ENCODE peak calls at places on chromosomes 3 and 15, in eight cellular contexts. One of them, this sample, is unnamed.
A peak's percentile ranks its signal among the peaks of the same experiment; 100 is the strongest.

GRCh38 chr15:68387288-68388143 is 44.4 kb downstream of the ITGA11 start:
- DNase-seq in fibroblast of lung: no peak
- DNase-seq in AG04449: no peak
- DNase-seq in progenitor cell of endocrine pancreas: no peak
- DNase-seq in adrenal gland: no peak
- DNase-seq in epithelial cell of esophagus: no peak
- DNase-seq in transverse colon: no peak
- DNase-seq in GM12865: no peak
- DNase-seq in this sample: no peak

GRCh38 chr15:99426431-99427105 is 139.2 kb upstream of the MEF2A start:
- DNase-seq in fibroblast of lung: no peak
- DNase-seq in AG04449: no peak
- DNase-seq in progenitor cell of endocrine pancreas: no peak
- DNase-seq in adrenal gland: peak; percentile 7
- DNase-seq in epithelial cell of esophagus: no peak
- DNase-seq in transverse colon: peak; percentile 52
- DNase-seq in GM12865: no peak
- DNase-seq in this sample: no peak

GRCh38 chr15:78304487-78305413 is 5.3 kb upstream of the SKIC8 start:
- DNase-seq in fibroblast of lung: no peak
- DNase-seq in AG04449: no peak
- DNase-seq in progenitor cell of endocrine pancreas: no peak
- DNase-seq in adrenal gland: no peak
- DNase-seq in epithelial cell of esophagus: no peak
- DNase-seq in transverse colon: no peak
- DNase-seq in GM12865: no peak
- DNase-seq in this sample: no peak

GRCh38 chr15:99978426-99978825 is 245.2 kb upstream of the LYSMD4 start:
- DNase-seq in fibroblast of lung: no peak
- DNase-seq in AG04449: no peak
- DNase-seq in progenitor cell of endocrine pancreas: no peak
- DNase-seq in adrenal gland: no peak
- DNase-seq in epithelial cell of esophagus: no peak
- DNase-seq in transverse colon: no peak
- DNase-seq in GM12865: no peak
- DNase-seq in this sample: no peak

GRCh38 chr3:110598847-110599490 is 472.6 kb upstream of the NECTIN3 start:
- DNase-seq in fibroblast of lung: peak; percentile 6
- DNase-seq in AG04449: no peak
- DNase-seq in progenitor cell of endocrine pancreas: no peak
- DNase-seq in adrenal gland: no peak
- DNase-seq in epithelial cell of esophagus: no peak
- DNase-seq in transverse colon: no peak
- DNase-seq in GM12865: no peak
- DNase-seq in this sample: no peak

GRCh38 chr15:35450492-35450891 is 95.5 kb downstream of the DPH6 start:
- DNase-seq in fibroblast of lung: peak; percentile 56
- DNase-seq in AG04449: peak; percentile 59
- DNase-seq in progenitor cell of endocrine pancreas: no peak
- DNase-seq in adrenal gland: peak; percentile 25
- DNase-seq in epithelial cell of esophagus: peak; percentile 88
- DNase-seq in transverse colon: no peak
- DNase-seq in GM12865: no peak
- DNase-seq in this sample: peak; percentile 29

GRCh38 chr3:58529516-58530353 is 7.3 kb downstream of the ACOX2 start:
- DNase-seq in fibroblast of lung: no peak
- DNase-seq in AG04449: no peak
- DNase-seq in progenitor cell of endocrine pancreas: peak; percentile 29
- DNase-seq in adrenal gland: no peak
- DNase-seq in epithelial cell of esophagus: no peak
- DNase-seq in transverse colon: no peak
- DNase-seq in GM12865: peak; percentile 30
- DNase-seq in this sample: no peak

GRCh38 chr3:52121813-52122212 is 32.4 kb downstream of the POC1A start:
- DNase-seq in fibroblast of lung: no peak
- DNase-seq in AG04449: no peak
- DNase-seq in progenitor cell of endocrine pancreas: no peak
- DNase-seq in adrenal gland: no peak
- DNase-seq in epithelial cell of esophagus: no peak
- DNase-seq in transverse colon: no peak
- DNase-seq in GM12865: peak; percentile 22
- DNase-seq in this sample: no peak

GRCh38 chr3:69294014-69294771 is 91.7 kb downstream of the FRMD4B start:
- DNase-seq in fibroblast of lung: peak; percentile 56
- DNase-seq in AG04449: peak; percentile 53
- DNase-seq in progenitor cell of endocrine pancreas: no peak
- DNase-seq in adrenal gland: no peak
- DNase-seq in epithelial cell of esophagus: peak; percentile 99
- DNase-seq in transverse colon: no peak
- DNase-seq in GM12865: peak; percentile 70
- DNase-seq in this sample: no peak

GRCh38 chr3:882526-882925 is 210.3 kb upstream of the CNTN6 start:
- DNase-seq in fibroblast of lung: no peak
- DNase-seq in AG04449: no peak
- DNase-seq in progenitor cell of endocrine pancreas: no peak
- DNase-seq in adrenal gland: no peak
- DNase-seq in epithelial cell of esophagus: peak; percentile 49
- DNase-seq in transverse colon: no peak
- DNase-seq in GM12865: no peak
- DNase-seq in this sample: no peak

GRCh38 chr3:175432338-175433025 is 573.3 kb downstream of the NAALADL2 start:
- DNase-seq in fibroblast of lung: peak; percentile 53
- DNase-seq in AG04449: no peak
- DNase-seq in progenitor cell of endocrine pancreas: no peak
- DNase-seq in adrenal gland: no peak
- DNase-seq in epithelial cell of esophagus: peak; percentile 49
- DNase-seq in transverse colon: no peak
- DNase-seq in GM12865: no peak
- DNase-seq in this sample: peak; percentile 39

GRCh38 chr15:92068121-92068520 is 214.6 kb downstream of the SLCO3A1 start:
- DNase-seq in fibroblast of lung: no peak
- DNase-seq in AG04449: no peak
- DNase-seq in progenitor cell of endocrine pancreas: no peak
- DNase-seq in adrenal gland: no peak
- DNase-seq in epithelial cell of esophagus: no peak
- DNase-seq in transverse colon: no peak
- DNase-seq in GM12865: peak; percentile 18
- DNase-seq in this sample: no peak

GRCh38 chr3:78604328-78604727 is 1163.5 kb downstream of the ROBO1 start:
- DNase-seq in fibroblast of lung: peak; percentile 85
- DNase-seq in AG04449: peak; percentile 33
- DNase-seq in progenitor cell of endocrine pancreas: no peak
- DNase-seq in adrenal gland: no peak
- DNase-seq in epithelial cell of esophagus: peak; percentile 61
- DNase-seq in transverse colon: no peak
- DNase-seq in GM12865: no peak
- DNase-seq in this sample: peak; percentile 23

GRCh38 chr3:31943041-31943440 is 38.0 kb downstream of the OSBPL10 start:
- DNase-seq in fibroblast of lung: no peak
- DNase-seq in AG04449: no peak
- DNase-seq in progenitor cell of endocrine pancreas: no peak
- DNase-seq in adrenal gland: no peak
- DNase-seq in epithelial cell of esophagus: peak; percentile 35
- DNase-seq in transverse colon: no peak
- DNase-seq in GM12865: no peak
- DNase-seq in this sample: no peak

GRCh38 chr3:127373701-127374625 is 86.1 kb upstream of the PRR20G start:
- DNase-seq in fibroblast of lung: no peak
- DNase-seq in AG04449: no peak
- DNase-seq in progenitor cell of endocrine pancreas: no peak
- DNase-seq in adrenal gland: no peak
- DNase-seq in epithelial cell of esophagus: no peak
- DNase-seq in transverse colon: peak; percentile 20
- DNase-seq in GM12865: peak; percentile 31
- DNase-seq in this sample: no peak

GRCh38 chr3:169348276-169348675 is 315.2 kb downstream of the MECOM start:
- DNase-seq in fibroblast of lung: no peak
- DNase-seq in AG04449: no peak
- DNase-seq in progenitor cell of endocrine pancreas: no peak
- DNase-seq in adrenal gland: no peak
- DNase-seq in epithelial cell of esophagus: peak; percentile 54
- DNase-seq in transverse colon: no peak
- DNase-seq in GM12865: no peak
- DNase-seq in this sample: no peak

GRCh38 chr15:67009576-67010569 is 55.5 kb upstream of the SMAD3 start:
- DNase-seq in fibroblast of lung: no peak
- DNase-seq in AG04449: no peak
- DNase-seq in progenitor cell of endocrine pancreas: no peak
- DNase-seq in adrenal gland: no peak
- DNase-seq in epithelial cell of esophagus: peak; percentile 51
- DNase-seq in transverse colon: no peak
- DNase-seq in GM12865: peak; percentile 57
- DNase-seq in this sample: no peak

GRCh38 chr3:50607271-50608091 is 4.1 kb downstream of the CISH start:
- DNase-seq in fibroblast of lung: no peak
- DNase-seq in AG04449: no peak
- DNase-seq in progenitor cell of endocrine pancreas: no peak
- DNase-seq in adrenal gland: no peak
- DNase-seq in epithelial cell of esophagus: no peak
- DNase-seq in transverse colon: no peak
- DNase-seq in GM12865: no peak
- DNase-seq in this sample: no peak

GRCh38 chr3:8660271-8660731 is 15.7 kb upstream of the SSUH2 start:
- DNase-seq in fibroblast of lung: peak; percentile 72
- DNase-seq in AG04449: peak; percentile 70
- DNase-seq in progenitor cell of endocrine pancreas: no peak
- DNase-seq in adrenal gland: no peak
- DNase-seq in epithelial cell of esophagus: no peak
- DNase-seq in transverse colon: no peak
- DNase-seq in GM12865: no peak
- DNase-seq in this sample: no peak

DNA sequence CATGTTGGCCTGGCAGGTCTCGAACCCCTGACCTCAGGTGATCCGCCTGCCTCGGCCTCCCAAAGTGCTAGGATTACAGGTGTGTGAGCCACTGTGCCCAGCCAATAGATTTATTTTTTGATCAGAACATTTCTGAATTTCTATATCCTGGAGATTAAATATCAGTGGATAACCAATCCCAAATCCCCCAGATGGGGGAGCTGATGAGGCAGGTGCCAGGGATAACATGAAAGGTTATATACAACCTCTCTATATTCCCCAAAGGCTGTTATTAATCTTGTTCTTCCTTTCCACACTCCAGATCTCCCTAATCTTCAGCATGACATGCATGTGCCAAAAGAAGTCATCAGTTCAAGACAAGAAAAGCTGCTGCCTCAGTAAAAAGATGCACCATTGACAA is 112.3 kb downstream of the WDR76 start:
- DNase-seq in fibroblast of lung: peak; percentile 42
- DNase-seq in AG04449: no peak
- DNase-seq in progenitor cell of endocrine pancreas: no peak
- DNase-seq in adrenal gland: no peak
- DNase-seq in epithelial cell of esophagus: peak; percentile 42
- DNase-seq in transverse colon: peak; percentile 14
- DNase-seq in GM12865: no peak
- DNase-seq in this sample: no peak
- TF ChIP-seq CTCF in fibroblast of lung: peak; percentile 66
- TF ChIP-seq CTCF in AG04449: peak; percentile 28
- TF ChIP-seq CTCF in progenitor cell of endocrine pancreas: peak; percentile 46
- TF ChIP-seq CTCF in adrenal gland: no peak
- TF ChIP-seq CTCF in epithelial cell of esophagus: peak; percentile 65
- TF ChIP-seq CTCF in transverse colon: no peak
- TF ChIP-seq CTCF in GM12865: peak; percentile 14
- TF ChIP-seq CTCF in this sample: peak; percentile 48

GRCh38 chr15:31486506-31486905 is 159.9 kb downstream of the KLF13 start:
- DNase-seq in fibroblast of lung: no peak
- DNase-seq in AG04449: no peak
- DNase-seq in progenitor cell of endocrine pancreas: peak; percentile 1
- DNase-seq in adrenal gland: no peak
- DNase-seq in epithelial cell of esophagus: no peak
- DNase-seq in transverse colon: no peak
- DNase-seq in GM12865: no peak
- DNase-seq in this sample: no peak

GRCh38 chr15:31486906-31487695 is 160.5 kb downstream of the KLF13 start:
- DNase-seq in fibroblast of lung: no peak
- DNase-seq in AG04449: no peak
- DNase-seq in progenitor cell of endocrine pancreas: peak; percentile 8
- DNase-seq in adrenal gland: no peak
- DNase-seq in epithelial cell of esophagus: no peak
- DNase-seq in transverse colon: no peak
- DNase-seq in GM12865: no peak
- DNase-seq in this sample: no peak

GRCh38 chr15:31489281-31489680 is 162.6 kb downstream of the KLF13 start:
- DNase-seq in fibroblast of lung: no peak
- DNase-seq in AG04449: no peak
- DNase-seq in progenitor cell of endocrine pancreas: peak; percentile 7
- DNase-seq in adrenal gland: no peak
- DNase-seq in epithelial cell of esophagus: no peak
- DNase-seq in transverse colon: no peak
- DNase-seq in GM12865: no peak
- DNase-seq in this sample: no peak

GRCh38 chr15:31488437-31489204 is 162.0 kb downstream of the KLF13 start:
- DNase-seq in fibroblast of lung: peak; percentile 95
- DNase-seq in AG04449: peak; percentile 61
- DNase-seq in progenitor cell of endocrine pancreas: peak; percentile 26
- DNase-seq in adrenal gland: peak; percentile 70
- DNase-seq in epithelial cell of esophagus: peak; percentile 88
- DNase-seq in transverse colon: peak; percentile 75
- DNase-seq in GM12865: peak; percentile 90
- DNase-seq in this sample: peak; percentile 78

GRCh38 chr15:31487811-31488436 is 161.3 kb downstream of the KLF13 start:
- DNase-seq in fibroblast of lung: peak; percentile 37
- DNase-seq in AG04449: no peak
- DNase-seq in progenitor cell of endocrine pancreas: peak; percentile 6
- DNase-seq in adrenal gland: no peak
- DNase-seq in epithelial cell of esophagus: peak; percentile 44
- DNase-seq in transverse colon: no peak
- DNase-seq in GM12865: peak; percentile 81
- DNase-seq in this sample: no peak
- TF ChIP-seq CTCF in fibroblast of lung: no peak
- TF ChIP-seq CTCF in AG04449: no peak
- TF ChIP-seq CTCF in progenitor cell of endocrine pancreas: peak; percentile 13
- TF ChIP-seq CTCF in adrenal gland: no peak
- TF ChIP-seq CTCF in epithelial cell of esophagus: peak; percentile 11
- TF ChIP-seq CTCF in transverse colon: no peak
- TF ChIP-seq CTCF in GM12865: peak; percentile 19
- TF ChIP-seq CTCF in this sample: no peak

DNA sequence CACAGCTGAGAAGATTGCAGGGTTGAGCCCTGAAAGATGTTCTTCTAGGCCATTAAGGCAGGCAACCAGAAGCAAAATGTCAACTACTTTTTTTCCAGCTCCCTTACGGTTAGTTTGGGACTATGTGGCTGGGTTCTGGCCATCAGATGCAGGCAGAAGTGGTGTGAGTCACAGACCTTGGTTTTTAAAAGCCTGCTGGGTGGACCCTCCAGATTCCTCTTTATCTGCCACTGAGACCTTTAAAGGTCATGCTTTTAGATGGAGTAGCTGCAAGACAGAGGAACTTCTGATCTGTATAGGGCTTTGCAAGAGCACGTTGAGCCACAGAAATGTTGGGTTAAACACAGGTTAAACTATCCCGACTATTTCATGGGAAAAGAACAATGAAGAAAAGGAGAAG is 102.9 kb downstream of the CHST2 start:
- DNase-seq in fibroblast of lung: no peak
- DNase-seq in AG04449: no peak
- DNase-seq in progenitor cell of endocrine pancreas: no peak
- DNase-seq in adrenal gland: peak; percentile 15
- DNase-seq in epithelial cell of esophagus: no peak
- DNase-seq in transverse colon: no peak
- DNase-seq in GM12865: no peak
- DNase-seq in this sample: no peak
- TF ChIP-seq CTCF in fibroblast of lung: no peak
- TF ChIP-seq CTCF in AG04449: no peak
- TF ChIP-seq CTCF in progenitor cell of endocrine pancreas: no peak
- TF ChIP-seq CTCF in adrenal gland: no peak
- TF ChIP-seq CTCF in epithelial cell of esophagus: no peak
- TF ChIP-seq CTCF in transverse colon: no peak
- TF ChIP-seq CTCF in GM12865: no peak
- TF ChIP-seq CTCF in this sample: no peak

GRCh38 chr3:28915711-28916481 is 365.0 kb upstream of the RBMS3 start:
- DNase-seq in fibroblast of lung: peak; percentile 91
- DNase-seq in AG04449: no peak
- DNase-seq in progenitor cell of endocrine pancreas: no peak
- DNase-seq in adrenal gland: no peak
- DNase-seq in epithelial cell of esophagus: peak; percentile 95
- DNase-seq in transverse colon: peak; percentile 10
- DNase-seq in GM12865: no peak
- DNase-seq in this sample: peak; percentile 22
- TF ChIP-seq CTCF in fibroblast of lung: peak; percentile 25
- TF ChIP-seq CTCF in AG04449: peak; percentile 29
- TF ChIP-seq CTCF in progenitor cell of endocrine pancreas: peak; percentile 40
- TF ChIP-seq CTCF in adrenal gland: no peak
- TF ChIP-seq CTCF in epithelial cell of esophagus: peak; percentile 55
- TF ChIP-seq CTCF in transverse colon: no peak
- TF ChIP-seq CTCF in GM12865: no peak
- TF ChIP-seq CTCF in this sample: peak; percentile 19

This sample was measured in AG09319.